ENCODE peak calls at places on chromosomes 12 and 14, in eight cellular contexts. G, V, X, B, N, M, C and Q are unnamed samples.

GRCh38 chr14:35369701-35370191 is 34.8 kb downstream of the NFKBIA start:
- DNase-seq in V (peak), X (no peak), M (no peak), N (no peak), B (no peak), C (no peak), G (no peak), Q (no peak)

GRCh38 chr12:12474931-12475485 is 87.7 kb downstream of the DUSP16 start:
- DNase-seq in G (peak), X (no peak), B (no peak), C (no peak), M (no peak), N (no peak), V (peak), Q (no peak)

GRCh38 chr12:31325524-31325875 is 450 bp downstream of the SINHCAF start:
- DNase-seq in N (peak), M (no peak), X (no peak), B (no peak), G (no peak), V (no peak), C (no peak), Q (no peak)

GRCh38 chr12:118190266-118190665 is 54.3 kb downstream of the PEBP1 start:
- DNase-seq in C (no peak), G (no peak), M (no peak), X (peak), B (no peak), N (no peak), V (no peak), Q (no peak)

GRCh38 chr12:117821480-117822175 is 147.2 kb downstream of the KSR2 start:
- DNase-seq in X (no peak), G (peak), N (peak), M (no peak), C (no peak), V (no peak), B (no peak), Q (no peak)

GRCh38 chr12:8648598-8649205 is 13.9 kb downstream of the MFAP5 start:
- DNase-seq in X (no peak), C (no peak), G (no peak), M (no peak), N (no peak), V (no peak), B (no peak), Q (no peak)

GRCh38 chr12:65464930-65465329 is 186.4 kb downstream of the MSRB3 start:
- DNase-seq in V (peak), B (no peak), X (no peak), C (peak), G (peak), M (no peak), N (no peak), Q (peak)

GRCh38 chr14:50784683-50785505 is 46.1 kb downstream of the NIN start:
- DNase-seq in V (no peak), N (no peak), X (no peak), C (no peak), M (no peak), G (no peak), B (no peak), Q (no peak)

GRCh38 chr12:113112043-113112899 is 23.3 kb downstream of the RASAL1 start:
- DNase-seq in C (no peak), M (no peak), V (no peak), N (no peak), X (no peak), G (no peak), B (no peak), Q (no peak)

GRCh38 chr12:95629392-95629791 is 78.1 kb upstream of the USP44 start:
- DNase-seq in M (no peak), C (no peak), B (no peak), N (no peak), X (no peak), G (no peak), V (no peak), Q (no peak)

GRCh38 chr14:103836976-103837725 is 10.2 kb downstream of the PPP1R13B start:
- DNase-seq in V (no peak), B (no peak), G (no peak), C (no peak), M (no peak), X (no peak), N (no peak), Q (no peak)

GRCh38 chr12:19186722-19187661 is 57.5 kb downstream of the PLEKHA5 start:
- DNase-seq in C (no peak), G (peak), V (peak), B (peak), N (no peak), X (peak), M (no peak), Q (peak)

GRCh38 chr12:4117386-4118016 is 156.1 kb upstream of the CCND2 start:
- DNase-seq in N (peak), B (no peak), G (peak), X (no peak), C (no peak), M (no peak), V (no peak), Q (no peak)

GRCh38 chr12:118126119-118126757 is 9.7 kb upstream of the PEBP1 start:
- DNase-seq in G (peak), B (no peak), M (peak), V (no peak), X (no peak), N (peak), C (no peak), Q (no peak)

GRCh38 chr14:87995500-87996275 is 2.7 kb upstream of the GALC start:
- DNase-seq in X (no peak), G (no peak), N (no peak), M (no peak), V (no peak), C (no peak), B (no peak), Q (no peak)

GRCh38 chr14:79415726-79416125 is 795.6 kb downstream of the DIO2 start:
- DNase-seq in M (no peak), G (no peak), V (peak), N (no peak), C (no peak), B (no peak), X (no peak), Q (no peak)

DNA sequence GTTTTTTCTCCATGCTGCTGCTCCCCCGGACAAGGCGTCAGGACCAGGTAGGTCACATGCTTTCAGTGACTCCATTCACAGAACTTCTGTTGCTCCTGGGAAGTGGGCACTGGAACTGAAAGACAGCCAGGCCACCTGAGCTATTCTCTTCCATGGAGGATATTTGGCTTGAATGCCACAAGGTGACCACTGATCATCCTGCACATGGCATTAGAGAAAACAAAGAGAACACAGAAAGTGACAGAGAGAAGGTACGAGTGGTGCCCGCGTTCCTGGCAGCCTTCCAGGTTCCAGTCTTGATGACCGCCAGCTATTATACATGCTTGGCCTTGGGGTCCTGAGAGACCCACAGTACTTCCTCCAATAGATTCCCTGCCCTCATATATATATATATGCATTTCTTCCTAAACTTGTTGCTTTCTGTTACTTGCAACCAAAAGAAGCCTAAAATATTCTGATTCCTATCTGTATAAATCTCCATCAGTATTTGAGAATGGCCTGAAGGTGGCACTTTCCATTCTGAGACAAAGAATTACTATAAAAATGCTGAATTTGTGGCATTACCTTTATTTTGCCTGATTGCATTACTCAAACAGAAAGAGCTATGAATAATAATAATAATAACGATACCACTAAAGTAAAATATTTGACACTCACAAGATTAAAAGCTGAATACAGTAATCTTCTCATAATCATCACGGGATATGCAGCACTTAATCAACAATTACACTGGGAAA is 174.9 kb downstream of the FOXN3 start:
- DNase-seq in B (no peak), V (no peak), X (no peak), N (no peak), M (no peak), G (no peak), C (no peak), Q (no peak)
- H3K4me3 ChIP-seq in B (no peak), V (no peak), X (no peak), N (no peak), M (no peak), G (no peak), C (no peak), Q (no peak)

DNA sequence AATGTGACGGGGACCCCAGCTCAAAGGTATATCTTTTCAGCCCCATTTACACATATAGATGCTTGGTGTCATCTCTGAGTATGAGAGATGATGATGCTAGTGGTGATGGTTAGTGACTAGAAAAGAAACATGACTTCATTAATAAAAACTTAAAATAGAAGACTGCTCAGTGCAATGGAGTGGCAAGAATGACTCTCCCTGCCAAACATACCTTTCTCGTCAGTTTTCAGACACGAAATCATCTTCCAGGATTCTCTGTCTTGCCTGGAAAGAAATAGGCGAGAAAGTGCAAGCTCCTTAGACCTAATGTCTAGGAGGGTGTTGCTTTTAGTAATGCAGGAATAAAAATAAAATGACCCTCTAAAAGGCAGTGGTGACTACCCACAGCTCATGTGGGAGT is 71.7 kb downstream of the TPH2 start:
- DNase-seq in B (no peak), V (no peak), G (no peak), M (no peak), X (no peak), N (no peak), C (no peak), Q (no peak)
- TF ChIP-seq CTCF in B (no peak), V (no peak), G (no peak), M (no peak), X (no peak), N (no peak), C (no peak), Q (no peak)

GRCh38 chr12:71191509-71192196 is 33.9 kb upstream of the TSPAN8 start:
- DNase-seq in X (peak), B (no peak), M (no peak), G (no peak), V (no peak), N (no peak), C (no peak), Q (no peak)
- H3K4me3 ChIP-seq in X (no peak), B (no peak), M (no peak), G (no peak), V (no peak), N (no peak), C (no peak), Q (no peak)

DNA sequence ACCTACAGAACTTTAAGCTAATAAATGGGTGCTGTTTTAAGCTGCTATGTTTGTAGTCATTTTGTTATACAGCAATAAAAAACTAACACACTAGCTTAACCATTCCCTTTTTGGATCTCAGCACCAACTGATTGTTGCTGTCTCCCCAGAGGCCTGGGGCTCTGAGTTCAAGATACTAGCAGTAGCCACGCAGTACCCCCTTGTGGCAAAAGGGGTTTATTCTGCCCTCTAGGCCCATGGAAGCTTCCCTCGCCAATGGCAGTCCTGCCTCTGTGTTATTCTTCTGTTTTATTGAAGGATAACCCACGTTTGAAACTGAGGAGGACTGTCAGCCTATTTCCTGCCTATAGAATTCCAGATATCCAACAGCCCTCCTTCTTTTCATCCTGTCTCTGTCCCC is 455.3 kb upstream of the ATP2B1 start:
- DNase-seq in V (no peak), B (no peak), M (no peak), G (no peak), C (no peak), N (no peak), X (peak), Q (no peak)
- TF ChIP-seq CTCF in V (no peak), B (peak), M (no peak), G (no peak), C (no peak), N (no peak), X (peak), Q (peak)

DNA sequence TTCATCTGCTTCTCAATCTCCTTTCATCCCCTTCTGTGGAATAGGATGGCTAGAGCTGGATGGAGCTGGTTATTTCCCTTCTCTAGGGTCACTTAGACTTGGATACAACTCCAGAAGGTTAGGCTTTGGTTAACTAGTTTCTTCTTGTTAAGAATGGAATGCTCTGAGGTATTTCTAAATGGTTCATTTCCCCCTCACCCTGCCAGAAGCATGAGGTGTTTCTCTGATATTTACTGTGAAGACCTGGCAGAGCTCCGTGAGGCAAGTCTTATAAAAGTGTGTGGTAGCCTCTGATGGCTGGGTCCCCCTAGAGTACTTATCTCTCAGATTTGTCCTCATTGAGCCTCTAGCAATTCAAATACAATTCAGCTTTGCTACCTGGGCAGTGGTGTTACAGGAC is 207.9 kb downstream of the SLC16A7 start:
- DNase-seq in C (no peak), G (no peak), X (peak), M (no peak), B (no peak), N (no peak), V (peak), Q (no peak)
- H3K4me3 ChIP-seq in C (no peak), G (no peak), X (no peak), M (peak), B (no peak), N (no peak), V (no peak), Q (no peak)

GRCh38 chr12:68332726-68333630 is 816 bp upstream of the MDM1 start:
- DNase-seq in M (no peak), B (no peak), V (no peak), N (no peak), C (no peak), X (no peak), G (no peak), Q (no peak)

GRCh38 chr12:68331500-68331868 is 678 bp downstream of the MDM1 start:
- DNase-seq in V (no peak), B (no peak), C (no peak), G (no peak), X (no peak), M (no peak), N (no peak), Q (no peak)

GRCh38 chr12:68335462-68335861 is 3.3 kb upstream of the MDM1 start:
- DNase-seq in C (no peak), N (no peak), V (no peak), B (no peak), M (no peak), G (no peak), X (no peak), Q (no peak)

GRCh38 chr12:68331869-68332725 is at the start of gene MDM1:
- DNase-seq in M (peak), C (peak), V (peak), G (peak), B (peak), N (peak), X (peak), Q (peak)

DNA sequence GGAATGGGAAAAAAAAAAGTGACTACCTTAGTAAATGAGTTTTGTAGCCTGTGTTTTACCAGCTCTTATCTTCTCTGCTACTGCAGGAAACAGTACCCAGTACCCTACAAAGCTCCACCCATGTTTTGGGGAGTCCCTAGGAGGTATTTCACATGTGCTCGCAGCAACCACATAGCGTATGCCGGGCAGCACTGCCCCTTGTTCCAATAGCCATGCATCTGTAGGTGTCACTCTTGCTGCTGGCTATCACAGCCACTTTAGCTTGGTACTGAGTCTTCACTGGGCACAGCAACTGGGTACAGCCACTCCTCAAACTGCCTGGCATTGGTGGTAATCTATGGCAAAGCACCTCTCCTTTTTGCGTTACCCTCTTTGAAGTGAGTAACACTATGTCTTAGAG is 2.0 kb upstream of the MDM1 start:
- DNase-seq in V (no peak), M (no peak), X (peak), C (no peak), G (peak), N (peak), B (no peak), Q (no peak)
- TF ChIP-seq CTCF in V (peak), M (no peak), X (peak), C (no peak), G (no peak), N (no peak), B (no peak), Q (no peak)

GRCh38 chr12:57781241-57781640 is 1.3 kb upstream of the TSFM start:
- DNase-seq in G (no peak), B (no peak), N (no peak), C (no peak), V (no peak), X (no peak), M (no peak), Q (no peak)

GRCh38 chr12:57782243-57782607 is 362 bp upstream of the TSFM start:
- DNase-seq in B (no peak), G (no peak), X (no peak), N (no peak), C (no peak), V (no peak), M (no peak), Q (no peak)

GRCh38 chr12:57780284-57780897 is 2.2 kb upstream of the TSFM start:
- DNase-seq in X (no peak), G (no peak), N (no peak), M (no peak), B (no peak), C (no peak), V (no peak), Q (no peak)

GRCh38 chr12:57782608-57783465 is at the start of gene TSFM:
- DNase-seq in M (peak), N (peak), G (peak), C (peak), B (peak), V (peak), X (peak), Q (peak)

DNA sequence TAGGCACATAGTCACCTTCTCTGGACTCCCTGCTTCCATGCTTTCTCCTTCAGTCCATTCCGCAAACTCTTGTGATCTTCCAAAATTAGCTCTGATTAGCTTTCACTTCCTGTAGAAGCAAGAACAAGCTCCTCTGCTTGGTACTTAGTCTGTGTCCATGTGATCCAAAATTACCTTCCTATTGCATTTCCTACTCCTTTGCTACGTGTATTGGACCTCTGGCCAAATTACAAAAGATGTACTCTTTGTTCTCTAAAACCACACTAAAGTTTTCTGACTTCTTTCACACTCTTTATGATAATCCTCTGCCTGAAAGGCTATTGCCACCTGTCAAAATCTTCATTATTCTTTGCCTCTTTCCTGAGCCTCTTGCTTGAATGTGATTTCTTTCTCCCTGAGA is 786 bp upstream of the TSFM start:
- DNase-seq in C (no peak), V (no peak), M (no peak), X (no peak), G (no peak), N (no peak), B (no peak), Q (no peak)
- H3K4me3 ChIP-seq in C (no peak), V (no peak), M (no peak), X (no peak), G (no peak), N (no peak), B (no peak), Q (no peak)

DNA sequence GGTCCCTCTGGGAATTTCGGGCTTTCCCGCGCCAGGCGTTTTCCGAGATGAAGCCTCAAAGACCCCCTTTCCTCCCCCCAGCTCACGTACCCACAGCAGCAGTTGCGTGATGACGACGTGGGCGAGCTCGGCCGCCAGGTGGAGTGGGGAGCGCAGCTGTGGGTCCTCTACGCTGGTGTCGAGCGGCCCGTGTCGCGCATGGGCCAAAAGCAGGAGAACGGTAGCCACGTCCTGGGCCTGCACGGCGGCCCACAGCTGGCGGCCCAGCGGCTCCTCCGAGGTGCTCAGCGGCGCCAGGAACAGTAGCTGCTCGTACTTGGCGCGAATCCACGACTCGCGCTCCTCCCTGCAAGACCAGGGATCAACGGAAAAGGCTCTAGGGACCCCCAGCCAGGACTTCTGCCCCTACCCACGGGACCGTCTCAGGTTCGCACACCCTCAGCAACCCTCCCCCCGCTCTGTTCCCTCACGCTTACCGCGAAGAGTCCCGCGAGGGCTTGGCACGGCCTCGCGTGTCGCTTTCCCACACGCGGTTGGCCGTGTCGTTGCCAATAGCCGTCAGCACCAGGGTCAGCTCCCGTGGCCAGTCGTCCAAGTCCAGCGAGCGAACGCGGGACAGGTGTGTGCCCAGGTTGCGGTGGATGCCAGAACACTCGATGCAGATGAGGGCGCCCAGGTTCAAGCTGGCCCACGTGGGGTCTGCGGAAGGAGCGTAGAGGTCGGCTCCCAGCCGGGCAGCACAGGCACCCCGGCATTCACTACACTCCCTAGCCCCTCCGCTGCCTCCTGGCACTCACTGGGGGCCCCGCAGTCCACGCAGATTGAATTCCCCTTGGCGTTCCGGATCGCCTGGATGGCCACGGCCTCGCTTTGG is 11.4 kb downstream of the AGAP2 start:
- DNase-seq in V (no peak), G (peak), C (no peak), X (peak), B (no peak), M (peak), N (peak), Q (no peak)
- TF ChIP-seq CTCF in V (peak), G (no peak), C (peak), X (no peak), B (no peak), M (peak), N (no peak), Q (peak)

GRCh38 chr14:21023174-21023573 is 1.7 kb downstream of the NDRG2 start:
- DNase-seq in B (no peak), X (no peak), V (no peak), G (no peak), N (no peak), C (no peak), M (no peak), Q (no peak)
- H3K4me3 ChIP-seq in B (no peak), X (no peak), V (no peak), G (no peak), N (no peak), C (no peak), M (peak), Q (no peak)